ENCODE peak calls at places on chromosomes 13 and 19, in five cellular contexts. O is NCI-H345, H is fibroblast of the conjunctiva, A is LoVo, S is tibial nerve. X is an unnamed sample.

GRCh38 chr19:46147791-46148288 is at the start of gene IGFL2:
- DNase-seq in O (no peak), H (no peak), S (no peak), A (peak; percentile 88), X (no peak)

GRCh38 chr13:44904982-44905381 is 84.3 kb downstream of the NUFIP1 start:
- DNase-seq in S (peak; percentile 47), H (peak; percentile 99), O (no peak), A (no peak), X (no peak)

GRCh38 chr19:34155686-34156085 is 16.6 kb upstream of the LSM14A start:
- DNase-seq in S (no peak), A (no peak), O (no peak), H (no peak), X (no peak)

GRCh38 chr19:38657633-38658222 is 10.3 kb downstream of the ACTN4 start:
- DNase-seq in A (peak; percentile 73), S (no peak), O (no peak), H (peak; percentile 69), X (no peak)

GRCh38 chr13:98746968-98747367 is 5.5 kb downstream of the SLC15A1 start:
- DNase-seq in O (no peak), S (no peak), H (no peak), A (peak; percentile 52), X (peak; percentile 60)

GRCh38 chr19:47315125-47315821 is 5.6 kb downstream of the C5AR1 start:
- DNase-seq in H (peak; percentile 95), O (peak; percentile 13), S (no peak), A (peak; percentile 90), X (peak; percentile 97)

GRCh38 chr13:82224806-82225205 is 1657.5 kb downstream of the SLITRK1 start:
- DNase-seq in H (no peak), O (no peak), A (no peak), S (no peak), X (no peak)

GRCh38 chr19:13057744-13058143 is 44.9 kb downstream of the LYL1 start:
- DNase-seq in A (no peak), H (no peak), S (no peak), O (no peak), X (no peak)

GRCh38 chr13:77595166-77595810 is 59.8 kb downstream of the SCEL start:
- DNase-seq in O (no peak), H (no peak), A (no peak), S (no peak), X (no peak)

GRCh38 chr19:6229951-6230712 is 49.6 kb downstream of the MLLT1 start:
- DNase-seq in A (no peak), O (no peak), H (no peak), S (no peak), X (no peak)

GRCh38 chr13:113407531-113408393 is 43.8 kb upstream of the GRTP1 start:
- DNase-seq in O (no peak), H (no peak), S (peak; percentile 11), A (no peak), X (no peak)

GRCh38 chr19:17340302-17340870 is 3.0 kb downstream of the GTPBP3 start:
- DNase-seq in S (peak; percentile 51), O (no peak), H (no peak), A (no peak), X (peak; percentile 49)

GRCh38 chr19:18401580-18402112 is 4.2 kb upstream of the LRRC25 start:
- DNase-seq in H (no peak), A (peak; percentile 72), O (no peak), S (no peak), X (peak; percentile 76)

GRCh38 chr13:32246468-32246867 is 68.7 kb downstream of the ZAR1L start:
- DNase-seq in H (peak; percentile 64), O (peak; percentile 21), S (no peak), A (peak; percentile 57), X (peak; percentile 67)

GRCh38 chr13:61905054-61905453 is 489.4 kb upstream of the PCDH20 start:
- DNase-seq in H (no peak), S (no peak), A (no peak), O (no peak), X (no peak)

GRCh38 chr13:33138441-33138840 is 122.2 kb downstream of the KL start:
- DNase-seq in A (no peak), H (no peak), O (no peak), S (no peak), X (no peak)